ENCODE peak calls at places on chromosomes 7 and 10, in ten cellular contexts. One of them, this sample, is unnamed. For H3K9me3, the result is how much of the 10 kb centered on the place peaks cover.

GRCh38 chr10:94123253-94123995 is 129.7 kb downstream of the PLCE1 start:
- DNase-seq in PC-3: peak
- DNase-seq in K562: no peak
- DNase-seq in psoas muscle: no peak
- DNase-seq in thyroid gland: peak
- DNase-seq in WERI-Rb-1: no peak
- DNase-seq in right lobe of liver: no peak
- DNase-seq in Caco-2: peak
- DNase-seq in CD4-positive, alpha-beta T cell: no peak
- DNase-seq in left ventricle myocardium inferior: no peak
- DNase-seq in this sample: no peak

GRCh38 chr10:67306588-67307205 is 380.9 kb downstream of the LRRTM3 start:
- DNase-seq in psoas muscle: no peak
- DNase-seq in Caco-2: peak
- DNase-seq in WERI-Rb-1: no peak
- DNase-seq in right lobe of liver: no peak
- DNase-seq in left ventricle myocardium inferior: no peak
- DNase-seq in PC-3: peak
- DNase-seq in CD4-positive, alpha-beta T cell: no peak
- DNase-seq in K562: peak
- DNase-seq in thyroid gland: no peak
- DNase-seq in this sample: no peak

GRCh38 chr10:104076743-104077160 is 8.9 kb downstream of the COL17A1 start:
- DNase-seq in thyroid gland: peak
- DNase-seq in K562: no peak
- DNase-seq in WERI-Rb-1: no peak
- DNase-seq in PC-3: peak
- DNase-seq in psoas muscle: peak
- DNase-seq in CD4-positive, alpha-beta T cell: no peak
- DNase-seq in right lobe of liver: peak
- DNase-seq in left ventricle myocardium inferior: peak
- DNase-seq in Caco-2: no peak
- DNase-seq in this sample: no peak

GRCh38 chr7:19296617-19297016 is 151.4 kb upstream of the FERD3L start:
- DNase-seq in right lobe of liver: no peak
- DNase-seq in thyroid gland: no peak
- DNase-seq in psoas muscle: no peak
- DNase-seq in K562: no peak
- DNase-seq in PC-3: no peak
- DNase-seq in left ventricle myocardium inferior: no peak
- DNase-seq in Caco-2: no peak
- DNase-seq in CD4-positive, alpha-beta T cell: no peak
- DNase-seq in WERI-Rb-1: no peak
- DNase-seq in this sample: no peak

GRCh38 chr10:88293073-88293472 is 290.0 kb downstream of the RNLS start:
- DNase-seq in WERI-Rb-1: no peak
- DNase-seq in CD4-positive, alpha-beta T cell: no peak
- DNase-seq in thyroid gland: no peak
- DNase-seq in right lobe of liver: no peak
- DNase-seq in psoas muscle: no peak
- DNase-seq in Caco-2: no peak
- DNase-seq in PC-3: no peak
- DNase-seq in K562: no peak
- DNase-seq in left ventricle myocardium inferior: no peak
- DNase-seq in this sample: no peak

GRCh38 chr10:104478380-104478779 is 124.7 kb downstream of the CFAP58 start:
- DNase-seq in left ventricle myocardium inferior: no peak
- DNase-seq in Caco-2: no peak
- DNase-seq in CD4-positive, alpha-beta T cell: no peak
- DNase-seq in WERI-Rb-1: no peak
- DNase-seq in right lobe of liver: no peak
- DNase-seq in psoas muscle: no peak
- DNase-seq in PC-3: no peak
- DNase-seq in K562: no peak
- DNase-seq in thyroid gland: no peak
- DNase-seq in this sample: no peak

GRCh38 chr7:5647816-5648215 is 133.6 kb downstream of the RNF216 start:
- DNase-seq in left ventricle myocardium inferior: no peak
- DNase-seq in Caco-2: no peak
- DNase-seq in PC-3: no peak
- DNase-seq in psoas muscle: no peak
- DNase-seq in right lobe of liver: no peak
- DNase-seq in K562: no peak
- DNase-seq in WERI-Rb-1: no peak
- DNase-seq in CD4-positive, alpha-beta T cell: no peak
- DNase-seq in thyroid gland: no peak
- DNase-seq in this sample: no peak

GRCh38 chr7:134902058-134902457 is 84.2 kb upstream of the AGBL3 start:
- DNase-seq in right lobe of liver: no peak
- DNase-seq in psoas muscle: no peak
- DNase-seq in left ventricle myocardium inferior: no peak
- DNase-seq in K562: no peak
- DNase-seq in Caco-2: no peak
- DNase-seq in CD4-positive, alpha-beta T cell: no peak
- DNase-seq in PC-3: no peak
- DNase-seq in thyroid gland: no peak
- DNase-seq in WERI-Rb-1: no peak
- DNase-seq in this sample: no peak

DNA sequence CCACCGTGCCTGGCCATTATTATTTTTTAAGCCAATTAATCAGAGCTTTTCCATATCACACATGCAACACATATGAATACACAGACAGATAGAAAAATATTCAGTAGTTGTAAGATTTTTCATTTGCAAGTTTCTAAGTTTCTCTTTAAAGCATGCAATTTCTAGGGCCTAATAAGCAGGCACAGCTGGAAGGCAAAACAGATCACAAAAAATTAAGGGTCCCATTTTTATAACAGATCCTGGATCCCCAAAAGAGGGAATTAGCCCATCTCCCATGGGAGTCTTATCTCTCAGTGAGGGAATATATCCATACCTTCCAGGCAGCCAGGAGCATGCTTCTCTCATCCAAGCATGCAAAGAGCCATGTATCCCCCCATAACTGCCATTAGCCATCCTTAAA is 31.2 kb upstream of the ZNF365 start:
- DNase-seq in thyroid gland: no peak
- DNase-seq in psoas muscle: no peak
- DNase-seq in Caco-2: no peak
- DNase-seq in K562: no peak
- DNase-seq in WERI-Rb-1: no peak
- DNase-seq in PC-3: no peak
- DNase-seq in CD4-positive, alpha-beta T cell: no peak
- DNase-seq in right lobe of liver: no peak
- DNase-seq in left ventricle myocardium inferior: no peak
- DNase-seq in this sample: no peak
- H3K9me3 ChIP-seq in thyroid gland: under half
- H3K9me3 ChIP-seq in psoas muscle: under half
- H3K9me3 ChIP-seq in Caco-2: half or more
- H3K9me3 ChIP-seq in K562: under half
- H3K9me3 ChIP-seq in WERI-Rb-1: under half
- H3K9me3 ChIP-seq in PC-3: half or more
- H3K9me3 ChIP-seq in CD4-positive, alpha-beta T cell: half or more
- H3K9me3 ChIP-seq in right lobe of liver: under half
- H3K9me3 ChIP-seq in left ventricle myocardium inferior: half or more
- H3K9me3 ChIP-seq in this sample: under half

DNA sequence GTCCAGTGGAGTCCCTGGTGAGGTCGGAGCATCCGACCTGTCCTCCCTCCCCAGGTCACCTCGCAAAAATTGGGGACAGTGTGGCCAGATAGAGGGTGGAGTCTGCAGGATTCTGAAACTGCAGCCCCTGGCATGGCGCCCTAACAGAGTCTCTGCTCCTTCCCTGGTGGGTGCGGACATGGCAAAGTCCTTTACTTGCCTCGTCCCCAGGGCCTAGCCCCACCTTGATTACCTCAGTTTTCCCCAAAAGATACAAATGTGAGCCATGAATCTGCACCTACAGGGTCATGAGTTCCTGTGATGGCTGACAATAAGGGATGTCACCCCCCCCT is 47.7 kb downstream of the NPVF start:
- DNase-seq in right lobe of liver: no peak
- DNase-seq in PC-3: no peak
- DNase-seq in Caco-2: no peak
- DNase-seq in psoas muscle: no peak
- DNase-seq in CD4-positive, alpha-beta T cell: no peak
- DNase-seq in left ventricle myocardium inferior: no peak
- DNase-seq in thyroid gland: no peak
- DNase-seq in K562: no peak
- DNase-seq in WERI-Rb-1: no peak
- DNase-seq in this sample: no peak
- TF ChIP-seq CTCF in right lobe of liver: no peak
- TF ChIP-seq CTCF in PC-3: no peak
- TF ChIP-seq CTCF in Caco-2: no peak
- TF ChIP-seq CTCF in psoas muscle: no peak
- TF ChIP-seq CTCF in CD4-positive, alpha-beta T cell: peak
- TF ChIP-seq CTCF in left ventricle myocardium inferior: no peak
- TF ChIP-seq CTCF in thyroid gland: no peak
- TF ChIP-seq CTCF in K562: no peak
- TF ChIP-seq CTCF in WERI-Rb-1: no peak
- TF ChIP-seq CTCF in this sample: no peak

GRCh38 chr7:158318511-158318913 is 269.1 kb downstream of the PTPRN2 start:
- DNase-seq in PC-3: no peak
- DNase-seq in psoas muscle: no peak
- DNase-seq in K562: no peak
- DNase-seq in left ventricle myocardium inferior: no peak
- DNase-seq in CD4-positive, alpha-beta T cell: no peak
- DNase-seq in WERI-Rb-1: no peak
- DNase-seq in thyroid gland: no peak
- DNase-seq in Caco-2: no peak
- DNase-seq in right lobe of liver: no peak
- DNase-seq in this sample: no peak

GRCh38 chr7:158315326-158315725 is 272.3 kb downstream of the PTPRN2 start:
- DNase-seq in Caco-2: no peak
- DNase-seq in WERI-Rb-1: no peak
- DNase-seq in PC-3: no peak
- DNase-seq in thyroid gland: no peak
- DNase-seq in left ventricle myocardium inferior: no peak
- DNase-seq in psoas muscle: no peak
- DNase-seq in right lobe of liver: no peak
- DNase-seq in CD4-positive, alpha-beta T cell: no peak
- DNase-seq in K562: no peak
- DNase-seq in this sample: no peak

GRCh38 chr7:158315881-158316280 is 271.7 kb downstream of the PTPRN2 start:
- DNase-seq in thyroid gland: no peak
- DNase-seq in right lobe of liver: no peak
- DNase-seq in Caco-2: no peak
- DNase-seq in K562: no peak
- DNase-seq in CD4-positive, alpha-beta T cell: no peak
- DNase-seq in PC-3: no peak
- DNase-seq in psoas muscle: no peak
- DNase-seq in WERI-Rb-1: no peak
- DNase-seq in left ventricle myocardium inferior: no peak
- DNase-seq in this sample: no peak

GRCh38 chr7:158316466-158317031 is 271.1 kb downstream of the PTPRN2 start:
- DNase-seq in PC-3: no peak
- DNase-seq in left ventricle myocardium inferior: no peak
- DNase-seq in K562: no peak
- DNase-seq in right lobe of liver: no peak
- DNase-seq in thyroid gland: no peak
- DNase-seq in psoas muscle: no peak
- DNase-seq in Caco-2: no peak
- DNase-seq in CD4-positive, alpha-beta T cell: no peak
- DNase-seq in WERI-Rb-1: no peak
- DNase-seq in this sample: no peak

DNA sequence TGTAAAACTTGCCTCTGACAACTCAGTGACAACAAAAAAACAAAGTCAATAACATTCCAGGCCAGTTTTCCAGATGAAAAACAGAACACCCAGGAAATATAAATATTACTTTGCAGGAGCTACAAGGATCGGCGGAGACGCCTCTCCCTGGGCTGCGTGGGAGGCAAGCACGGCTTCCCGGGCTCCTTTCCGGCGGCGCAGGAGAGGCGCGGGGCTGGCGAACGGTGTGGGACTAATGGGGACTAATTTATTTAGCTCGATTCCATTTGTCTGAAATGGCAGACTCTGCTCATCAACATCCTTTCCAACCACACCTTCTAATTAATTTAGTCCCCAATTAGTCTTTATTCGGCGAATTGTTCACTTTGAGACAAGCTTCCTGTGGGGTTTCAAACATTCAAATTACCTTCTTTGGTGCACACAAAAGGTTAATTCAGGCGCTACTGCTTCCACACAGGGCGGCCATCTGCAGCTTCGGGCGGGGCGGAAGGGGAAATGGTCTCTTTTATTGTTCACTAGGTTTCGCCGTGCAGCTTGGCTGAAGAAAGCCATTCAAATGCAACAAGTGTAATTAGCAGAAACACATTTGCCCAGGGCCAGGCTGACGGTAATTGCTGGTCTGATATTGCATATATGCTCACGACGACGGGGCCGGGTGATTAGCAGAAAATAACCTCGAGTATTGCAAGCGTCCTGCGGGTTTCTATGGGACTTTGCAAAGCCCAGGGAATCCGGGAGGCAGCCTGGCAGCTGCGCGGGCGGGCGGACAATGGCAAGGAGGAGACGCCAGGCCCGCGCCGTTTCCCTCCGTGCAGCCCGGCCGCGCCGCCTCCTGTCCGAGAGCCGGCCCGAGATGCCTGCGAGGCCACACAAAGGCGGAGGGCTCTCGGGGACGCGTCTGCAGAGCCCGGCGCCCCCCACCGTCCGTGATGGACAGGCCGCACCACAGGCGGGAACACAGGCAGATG is 270.1 kb downstream of the PTPRN2 start:
- DNase-seq in WERI-Rb-1: no peak
- DNase-seq in CD4-positive, alpha-beta T cell: no peak
- DNase-seq in Caco-2: no peak
- DNase-seq in thyroid gland: no peak
- DNase-seq in PC-3: no peak
- DNase-seq in left ventricle myocardium inferior: no peak
- DNase-seq in psoas muscle: no peak
- DNase-seq in K562: no peak
- DNase-seq in right lobe of liver: no peak
- DNase-seq in this sample: peak
- H3K9me3 ChIP-seq in WERI-Rb-1: under half
- H3K9me3 ChIP-seq in CD4-positive, alpha-beta T cell: under half
- H3K9me3 ChIP-seq in Caco-2: under half
- H3K9me3 ChIP-seq in thyroid gland: under half
- H3K9me3 ChIP-seq in PC-3: under half
- H3K9me3 ChIP-seq in left ventricle myocardium inferior: under half
- H3K9me3 ChIP-seq in psoas muscle: under half
- H3K9me3 ChIP-seq in K562: under half
- H3K9me3 ChIP-seq in right lobe of liver: under half
- H3K9me3 ChIP-seq in this sample: under half

DNA sequence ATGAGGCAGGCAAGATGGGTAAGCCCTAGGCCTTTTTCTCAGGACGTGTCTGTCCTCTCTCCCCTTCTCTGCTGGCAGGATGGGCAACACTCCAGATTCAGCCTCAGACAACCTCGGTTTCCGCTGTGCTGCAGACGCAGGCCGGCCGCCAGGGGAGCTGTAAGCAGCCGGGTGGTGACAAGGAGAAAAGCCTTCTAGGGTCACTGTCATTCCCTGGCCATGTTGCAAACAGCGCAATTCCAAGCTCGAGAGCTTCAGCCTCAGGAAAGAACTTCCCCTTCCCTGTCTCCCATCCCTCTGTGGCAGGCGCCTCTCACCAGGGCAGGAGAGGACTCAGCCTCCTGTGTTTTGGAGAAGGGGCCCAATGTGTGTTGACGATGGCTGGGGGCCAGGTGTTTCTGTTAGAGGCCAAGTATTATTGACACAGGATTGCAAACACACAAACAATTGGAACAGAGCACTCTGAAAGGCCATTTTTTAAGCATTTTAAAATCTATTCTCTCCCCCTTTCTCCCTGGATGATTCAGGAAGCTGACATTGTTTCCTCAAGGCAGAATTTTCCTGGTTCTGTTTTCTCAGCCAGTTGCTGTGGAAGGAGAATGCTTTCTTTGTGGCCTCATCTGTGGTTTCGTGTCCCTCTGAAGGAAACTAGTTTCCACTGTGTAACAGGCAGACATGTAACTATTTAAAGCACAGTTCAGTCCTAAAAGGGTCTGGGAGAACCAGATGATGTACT is 13.1 kb downstream of the PHKG1 start:
- DNase-seq in PC-3: peak
- DNase-seq in WERI-Rb-1: no peak
- DNase-seq in psoas muscle: peak
- DNase-seq in left ventricle myocardium inferior: peak
- DNase-seq in K562: no peak
- DNase-seq in right lobe of liver: peak
- DNase-seq in CD4-positive, alpha-beta T cell: no peak
- DNase-seq in thyroid gland: peak
- DNase-seq in Caco-2: no peak
- DNase-seq in this sample: peak
- TF ChIP-seq CTCF in PC-3: peak
- TF ChIP-seq CTCF in WERI-Rb-1: peak
- TF ChIP-seq CTCF in psoas muscle: peak
- TF ChIP-seq CTCF in left ventricle myocardium inferior: peak
- TF ChIP-seq CTCF in K562: no peak
- TF ChIP-seq CTCF in right lobe of liver: peak
- TF ChIP-seq CTCF in CD4-positive, alpha-beta T cell: no peak
- TF ChIP-seq CTCF in thyroid gland: peak
- TF ChIP-seq CTCF in Caco-2: peak
- TF ChIP-seq CTCF in this sample: peak

This sample was measured in BE2C.